ENCODE peak calls at places on chromosomes 2 and 18, in ten cellular contexts. F, U, I, Q, T, W, S, Y, G and N are unnamed samples.

GRCh38 chr2:239639366-239640185 is 238.8 kb upstream of the HDAC4 start:
- DNase-seq in F (no peak), U (no peak), I (no peak), Q (no peak), T (no peak), W (no peak), S (no peak), Y (no peak), G (no peak), N (no peak)

GRCh38 chr2:85310330-85310729 is 17.5 kb downstream of the TGOLN2 start:
- DNase-seq in F (no peak), U (no peak), I (no peak), Q (no peak), T (no peak), W (no peak), S (no peak), Y (no peak), G (no peak), N (no peak)

GRCh38 chr2:191038241-191038725 is 24.3 kb upstream of the STAT1 start:
- DNase-seq in F (no peak), U (no peak), I (peak; percentile 83), Q (no peak), T (no peak), W (peak; percentile 66), S (no peak), Y (no peak), G (no peak), N (no peak)

GRCh38 chr2:216732334-216732733 is 37.0 kb upstream of the IGFBP5 start:
- DNase-seq in F (no peak), U (no peak), I (no peak), Q (no peak), T (no peak), W (no peak), S (no peak), Y (no peak), G (no peak), N (no peak)

GRCh38 chr18:46009158-46009866 is 42.2 kb upstream of the EPG5 start:
- DNase-seq in F (no peak), U (no peak), I (no peak), Q (no peak), T (no peak), W (no peak), S (no peak), Y (no peak), G (no peak), N (no peak)

GRCh38 chr2:210730672-210731071 is 174.3 kb downstream of the CPS1 start:
- DNase-seq in F (no peak), U (no peak), I (no peak), Q (no peak), T (no peak), W (no peak), S (no peak), Y (no peak), G (no peak), N (no peak)

GRCh38 chr18:9513971-9514512 is 38.7 kb downstream of the RALBP1 start:
- DNase-seq in F (no peak), U (no peak), I (peak; percentile 84), Q (no peak), T (no peak), W (peak; percentile 68), S (no peak), Y (no peak), G (peak; percentile 36), N (no peak)

GRCh38 chr2:159769147-159769546 is 28.9 kb downstream of the CD302 start:
- DNase-seq in F (no peak), U (no peak), I (no peak), Q (no peak), T (no peak), W (no peak), S (no peak), Y (no peak), G (no peak), N (no peak)

GRCh38 chr2:96891591-96892333 is 21.9 kb upstream of the SEMA4C start:
- DNase-seq in F (no peak), U (no peak), I (peak; percentile 31), Q (peak; percentile 84), T (peak; percentile 55), W (peak; percentile 31), S (no peak), Y (no peak), G (no peak), N (no peak)

GRCh38 chr18:3453540-3454364 is 3.8 kb downstream of the TGIF1 start:
- DNase-seq in F (peak; percentile 41), U (no peak), I (peak; percentile 97), Q (peak; percentile 71), T (peak; percentile 62), W (peak; percentile 99), S (peak; percentile 49), Y (no peak), G (peak; percentile 92), N (no peak)

GRCh38 chr2:101463885-101464653 is 10.8 kb downstream of the RFX8 start:
- DNase-seq in F (no peak), U (no peak), I (peak; percentile 99), Q (no peak), T (no peak), W (peak; percentile 67), S (peak; percentile 60), Y (no peak), G (peak; percentile 50), N (no peak)

GRCh38 chr2:20664071-20664390 is 2.9 kb upstream of the GDF7 start:
- DNase-seq in F (no peak), U (no peak), I (no peak), Q (no peak), T (no peak), W (no peak), S (no peak), Y (no peak), G (no peak), N (no peak)

GRCh38 chr2:60531638-60532216 is 21.7 kb downstream of the BCL11A start:
- DNase-seq in F (no peak), U (no peak), I (no peak), Q (no peak), T (no peak), W (no peak), S (no peak), Y (no peak), G (no peak), N (no peak)

GRCh38 chr2:2826209-2826551 is 495.1 kb upstream of the MYT1L start:
- DNase-seq in F (peak; percentile 17), U (no peak), I (no peak), Q (no peak), T (no peak), W (no peak), S (no peak), Y (no peak), G (no peak), N (no peak)

GRCh38 chr2:222351035-222351434 is 52.2 kb upstream of the PAX3 start:
- DNase-seq in F (no peak), U (no peak), I (no peak), Q (no peak), T (no peak), W (no peak), S (no peak), Y (no peak), G (no peak), N (no peak)

GRCh38 chr18:9989481-9989880 is 75.7 kb downstream of the VAPA start:
- DNase-seq in F (no peak), U (no peak), I (peak; percentile 25), Q (no peak), T (no peak), W (no peak), S (no peak), Y (no peak), G (no peak), N (no peak)

GRCh38 chr2:64522843-64523428 is 1.2 kb upstream of the AFTPH start:
- DNase-seq in F (peak; percentile 69), U (peak; percentile 37), I (peak; percentile 92), Q (peak; percentile 50), T (peak; percentile 35), W (peak; percentile 84), S (peak; percentile 70), Y (peak; percentile 46), G (peak; percentile 60), N (no peak)

GRCh38 chr18:54712315-54712714 is 116.0 kb upstream of the RAB27B start:
- DNase-seq in F (no peak), U (peak; percentile 50), I (peak; percentile 92), Q (no peak), T (no peak), W (peak; percentile 88), S (no peak), Y (no peak), G (peak; percentile 36), N (no peak)

GRCh38 chr2:46333912-46334311 is 36.7 kb downstream of the EPAS1 start:
- DNase-seq in F (no peak), U (no peak), I (peak; percentile 81), Q (no peak), T (no peak), W (no peak), S (no peak), Y (no peak), G (no peak), N (no peak)

GRCh38 chr2:234373060-234373459 is 123.8 kb downstream of the ARL4C start:
- DNase-seq in F (no peak), U (no peak), I (no peak), Q (no peak), T (no peak), W (no peak), S (no peak), Y (no peak), G (no peak), N (no peak)

GRCh38 chr2:20666364-20667150 is at the start of gene GDF7:
- DNase-seq in F (no peak), U (no peak), I (peak; percentile 31), Q (no peak), T (no peak), W (no peak), S (peak; percentile 49), Y (no peak), G (no peak), N (no peak)

GRCh38 chr2:43131051-43131889 is 95.1 kb downstream of the ZFP36L2 start:
- DNase-seq in F (peak; percentile 94), U (peak; percentile 75), I (peak; percentile 89), Q (peak; percentile 86), T (no peak), W (peak; percentile 86), S (peak; percentile 67), Y (no peak), G (peak; percentile 63), N (peak; percentile 53)
- TF ChIP-seq CTCF in F (peak; percentile 72), U (peak; percentile 34), I (peak; percentile 29), Q (peak; percentile 61), T (no peak), W (peak; percentile 46), S (peak; percentile 39), Y (peak; percentile 8), G (peak; percentile 46), N (peak; percentile 71)

GRCh38 chr2:95027369-95027720 is 1.8 kb downstream of the MAL start:
- DNase-seq in F (no peak), U (no peak), I (no peak), Q (no peak), T (no peak), W (no peak), S (no peak), Y (no peak), G (no peak), N (no peak)
- H3K4me3 ChIP-seq in F (no peak overlapping the region), U (no peak overlapping the region), I (no peak overlapping the region), Q (no peak overlapping the region), T (no peak overlapping the region), W (no peak overlapping the region), S (no peak overlapping the region), Y (no peak overlapping the region), G (no peak overlapping the region), N (peak overlapping the region; percentile 63)

GRCh38 chr18:79924814-79925655 is 26.4 kb downstream of the SLC66A2 start:
- DNase-seq in F (peak; percentile 21), U (peak; percentile 39), I (no peak), Q (peak; percentile 32), T (peak; percentile 90), W (no peak), S (no peak), Y (no peak), G (no peak), N (no peak)
- TF ChIP-seq CTCF in F (no peak), U (peak; percentile 45), I (no peak), Q (no peak), T (no peak), W (no peak), S (no peak), Y (no peak), G (no peak), N (no peak)

GRCh38 chr2:176123847-176124273 is 1.3 kb downstream of the HOXD9 start:
- DNase-seq in F (no peak), U (no peak), I (no peak), Q (no peak), T (no peak), W (no peak), S (no peak), Y (no peak), G (no peak), N (no peak)
- H3K4me3 ChIP-seq in F (no peak overlapping the region), U (no peak overlapping the region), I (no peak overlapping the region), Q (no peak overlapping the region), T (peak overlapping the region; percentile 76), W (no peak overlapping the region), S (no peak overlapping the region), Y (no peak overlapping the region), G (no peak overlapping the region), N (peak overlapping the region; percentile 73)